ENCODE peak calls at places on chromosomes 7 and 10, in five cellular contexts. I is OCI-LY7, H is HCT116, X is neural progenitor cell, M is PC-3. Y is an unnamed sample. For H3K4me1, the result is how much of the 10 kb centered on the place peaks cover.

GRCh38 chr7:79282882-79283602 is 170.4 kb downstream of the MAGI2 start:
- DNase-seq in X (no peak), H (no peak), I (no peak), M (peak), Y (peak)

GRCh38 chr7:148704189-148704588 is 5.5 kb downstream of the CUL1 start:
- DNase-seq in X (no peak), M (no peak), I (no peak), H (no peak), Y (no peak)

GRCh38 chr7:289209-289755 is 688 bp upstream of the FOXL3 start:
- DNase-seq in H (no peak), M (no peak), X (no peak), I (no peak), Y (no peak)

GRCh38 chr7:11130012-11130411 is 156.3 kb downstream of the PHF14 start:
- DNase-seq in X (no peak), H (no peak), M (no peak), I (no peak), Y (no peak)

GRCh38 chr10:113463777-113464176 is 89.1 kb upstream of the HABP2 start:
- DNase-seq in M (no peak), I (no peak), H (no peak), X (no peak), Y (peak)

GRCh38 chr7:108292541-108292940 is 162.4 kb upstream of the LAMB4 start:
- DNase-seq in X (no peak), H (no peak), M (no peak), I (no peak), Y (no peak)

GRCh38 chr7:7978860-7979259 is 10.3 kb downstream of the GLCCI1 start:
- DNase-seq in I (no peak), X (no peak), M (no peak), H (no peak), Y (no peak)

GRCh38 chr10:132876131-132876860 is 66.1 kb downstream of the CFAP46 start:
- DNase-seq in H (no peak), I (no peak), M (no peak), X (no peak), Y (no peak)

GRCh38 chr7:77244222-77244934 is 44.8 kb upstream of the FGL2 start:
- DNase-seq in H (no peak), I (no peak), M (peak), X (no peak), Y (no peak)

GRCh38 chr7:22867589-22867988 is 44.9 kb upstream of the TOMM7 start:
- DNase-seq in I (no peak), M (no peak), H (no peak), X (no peak), Y (no peak)

GRCh38 chr10:91887075-91887899 is 22.0 kb downstream of the FGFBP3 start:
- DNase-seq in X (peak), I (no peak), M (no peak), H (no peak), Y (peak)

GRCh38 chr10:77977016-77977415 is 50.5 kb upstream of the DLG5 start:
- DNase-seq in I (no peak), H (no peak), M (no peak), X (no peak), Y (no peak)

GRCh38 chr10:98306501-98306900 is 38.5 kb upstream of the LOXL4 start:
- DNase-seq in X (no peak), H (no peak), I (no peak), M (no peak), Y (no peak)

GRCh38 chr10:70652761-70653657 is 19.3 kb upstream of the ADAMTS14 start:
- DNase-seq in H (no peak), X (no peak), I (no peak), M (no peak), Y (peak)

GRCh38 chr10:113993489-113993932 is 50.2 kb upstream of the ADRB1 start:
- DNase-seq in M (no peak), H (no peak), X (no peak), I (no peak), Y (no peak)

GRCh38 chr7:80883188-80884025 is 35.4 kb downstream of the SEMA3C start:
- DNase-seq in X (no peak), H (peak), M (peak), I (no peak), Y (peak)

GRCh38 chr7:18354108-18354507 is 141.4 kb upstream of the HDAC9 start:
- DNase-seq in M (no peak), H (no peak), I (no peak), X (no peak), Y (no peak)

GRCh38 chr7:44286182-44286617 is 39.2 kb downstream of the CAMK2B start:
- DNase-seq in H (no peak), X (no peak), M (no peak), I (no peak), Y (no peak)

GRCh38 chr7:8379264-8379663 is 54.1 kb upstream of the NXPH1 start:
- DNase-seq in H (no peak), M (no peak), I (no peak), X (peak), Y (no peak)

GRCh38 chr10:68330852-68331454 is 911 bp upstream of the HNRNPH3 start:
- DNase-seq in X (peak), M (no peak), H (no peak), I (peak), Y (peak)

GRCh38 chr7:146635200-146636032 is 518.8 kb downstream of the CNTNAP2 start:
- DNase-seq in I (no peak), X (peak), M (peak), H (no peak), Y (no peak)

GRCh38 chr10:75395171-75395954 is 6.2 kb downstream of the ZNF503 start:
- DNase-seq in X (peak), M (peak), H (no peak), I (no peak), Y (peak)

DNA sequence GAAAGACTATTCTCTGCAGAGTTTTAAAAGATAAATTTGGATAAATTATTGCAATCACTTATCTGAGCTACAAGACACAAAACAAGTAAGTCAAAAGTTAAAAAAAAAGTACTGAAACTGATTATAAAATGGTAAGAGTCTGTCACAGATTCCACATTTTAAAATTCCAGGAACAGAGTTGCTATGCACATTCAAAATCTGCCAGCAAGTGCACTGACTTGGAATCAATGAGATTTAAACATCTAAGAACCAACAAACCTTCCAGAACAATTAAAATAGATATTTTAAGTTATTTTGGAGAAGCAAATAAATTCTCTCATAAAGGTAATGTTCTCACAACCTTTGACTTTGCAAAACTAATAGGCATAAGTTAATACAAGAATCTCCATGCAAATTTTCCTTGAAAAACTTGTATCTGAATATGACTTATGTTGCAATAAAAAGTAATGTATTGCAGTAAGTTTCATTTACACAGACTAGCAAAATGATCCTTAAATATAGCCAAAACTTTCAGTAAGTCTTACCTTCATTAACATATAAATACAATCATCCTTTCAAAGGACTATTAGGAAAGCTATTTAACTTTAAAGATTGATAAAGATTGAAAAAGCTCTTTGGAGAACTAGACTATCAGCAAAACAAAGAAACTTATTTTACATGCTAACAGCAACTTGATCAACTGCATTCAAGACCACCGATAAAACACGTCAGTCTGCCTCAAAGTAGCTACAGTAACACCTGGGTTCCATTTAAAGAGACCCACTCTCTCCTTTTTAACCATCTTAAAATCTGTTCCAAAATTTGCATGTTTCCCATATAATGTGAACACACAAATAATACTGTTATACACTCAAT is 4.4 kb downstream of the ETV1 start:
- DNase-seq in M (no peak), H (no peak), X (peak), I (no peak), Y (no peak)
- H3K4me1 ChIP-seq in M (under half), H (under half), X (half or more), I (under half), Y (half or more)

DNA sequence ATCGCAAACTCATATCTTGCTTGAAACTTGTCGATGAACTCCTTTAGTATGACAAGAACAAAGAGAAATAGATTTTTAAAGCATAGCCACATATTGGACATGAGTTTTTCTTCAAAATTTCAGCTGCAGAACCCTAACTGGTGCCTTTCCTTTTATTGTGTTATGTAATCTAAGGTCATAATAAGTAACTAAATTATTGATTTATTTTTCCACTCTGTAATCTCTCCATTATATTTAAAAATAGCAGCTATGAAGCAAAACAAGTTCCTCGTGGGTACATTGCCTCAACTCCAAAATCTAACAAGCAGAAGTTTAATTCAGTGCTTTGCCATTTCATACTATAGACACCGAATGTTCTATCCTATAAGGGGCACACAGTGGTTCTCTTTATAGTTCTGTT is 159.2 kb upstream of the PRSS1 start:
- DNase-seq in H (no peak), I (no peak), X (no peak), M (no peak), Y (no peak)
- TF ChIP-seq EZH2phosphoT487 in H (no peak), I (no peak), X (no peak), M (no peak), Y (no peak)

DNA sequence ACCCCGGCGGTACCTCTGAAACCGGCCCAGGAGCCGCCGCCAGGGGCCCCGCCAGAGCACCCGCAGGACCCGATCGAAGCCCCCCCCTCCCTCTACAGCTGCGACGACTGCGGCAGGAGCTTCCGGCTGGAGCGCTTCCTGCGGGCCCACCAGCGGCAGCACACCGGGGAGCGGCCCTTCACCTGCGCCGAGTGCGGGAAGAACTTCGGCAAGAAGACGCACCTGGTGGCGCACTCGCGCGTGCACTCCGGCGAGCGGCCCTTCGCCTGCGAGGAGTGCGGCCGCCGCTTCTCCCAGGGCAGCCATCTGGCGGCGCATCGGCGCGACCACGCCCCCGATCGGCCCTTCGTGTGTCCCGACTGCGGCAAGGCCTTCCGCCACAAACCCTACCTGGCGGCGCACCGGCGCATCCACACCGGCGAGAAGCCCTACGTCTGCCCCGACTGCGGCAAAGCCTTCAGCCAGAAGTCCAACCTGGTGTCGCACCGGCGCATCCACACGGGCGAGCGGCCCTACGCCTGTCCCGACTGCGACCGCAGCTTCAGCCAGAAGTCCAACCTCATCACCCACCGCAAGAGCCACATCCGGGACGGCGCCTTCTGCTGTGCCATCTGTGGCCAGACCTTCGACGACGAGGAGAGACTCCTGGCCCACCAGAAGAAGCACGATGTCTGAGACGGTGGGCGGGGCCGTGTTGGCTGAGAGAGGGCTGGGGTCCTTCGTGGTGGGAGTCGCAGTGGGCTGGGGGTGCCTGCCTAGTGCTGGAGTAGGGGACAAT is 3.8 kb downstream of the REPIN1 start:
- DNase-seq in H (no peak), M (no peak), X (peak), I (no peak), Y (no peak)
- H3K4me1 ChIP-seq in H (under half), M (under half), X (under half), I (half or more), Y (under half)

GRCh38 chr10:14345262-14345661 is 14.5 kb upstream of the FRMD4A start:
- DNase-seq in M (no peak), H (no peak), X (no peak), I (no peak), Y (no peak)

GRCh38 chr10:14353291-14353913 is 22.7 kb upstream of the FRMD4A start:
- DNase-seq in H (no peak), M (no peak), X (no peak), I (no peak), Y (no peak)

GRCh38 chr10:14350006-14350405 is 19.3 kb upstream of the FRMD4A start:
- DNase-seq in I (no peak), X (no peak), H (no peak), M (no peak), Y (no peak)

GRCh38 chr10:14349081-14349480 is 18.4 kb upstream of the FRMD4A start:
- DNase-seq in X (no peak), I (no peak), M (no peak), H (no peak), Y (no peak)
- TF ChIP-seq EZH2phosphoT487 in X (no peak), I (no peak), M (no peak), H (no peak), Y (no peak)

GRCh38 chr10:71761105-71761511 is 12.2 kb downstream of the VSIR start:
- DNase-seq in H (no peak), X (no peak), M (peak), I (no peak), Y (no peak)
- H3K4me1 ChIP-seq in H (half or more), X (under half), M (under half), I (under half), Y (under half)

DNA sequence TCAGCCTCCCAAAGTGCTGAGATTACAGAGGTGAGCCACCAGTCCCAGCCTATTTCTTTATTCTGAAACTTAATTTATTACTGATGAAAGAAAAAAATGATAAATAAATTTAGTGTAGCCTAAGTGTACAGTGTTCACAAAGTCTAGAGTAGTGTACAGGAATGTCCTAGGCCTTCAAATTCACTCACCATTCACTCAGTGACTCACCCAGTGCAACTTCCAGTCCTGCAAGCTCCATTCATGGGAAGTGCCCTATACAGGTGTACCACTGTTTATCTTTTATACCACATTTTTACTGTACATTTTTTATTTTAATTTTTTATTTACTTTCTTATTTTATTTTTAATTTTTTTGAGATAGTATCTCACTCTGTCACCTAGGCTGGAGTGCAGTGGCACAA is 12.2 kb downstream of the MRLN start:
- DNase-seq in H (no peak), X (no peak), M (peak), I (no peak), Y (no peak)
- TF ChIP-seq EZH2phosphoT487 in H (no peak), X (no peak), M (no peak), I (no peak), Y (no peak)

GRCh38 chr10:95519132-95519487 is 42.1 kb downstream of the SORBS1 start:
- DNase-seq in I (no peak), M (no peak), H (no peak), X (no peak), Y (no peak)

GRCh38 chr10:95530021-95530420 is 31.1 kb downstream of the SORBS1 start:
- DNase-seq in H (no peak), X (no peak), M (no peak), I (no peak), Y (no peak)

GRCh38 chr10:95526066-95526465 is 35.1 kb downstream of the SORBS1 start:
- DNase-seq in H (no peak), X (no peak), M (no peak), I (no peak), Y (no peak)

GRCh38 chr10:95525033-95525418 is 36.1 kb downstream of the SORBS1 start:
- DNase-seq in M (no peak), I (no peak), H (no peak), X (no peak), Y (no peak)

DNA sequence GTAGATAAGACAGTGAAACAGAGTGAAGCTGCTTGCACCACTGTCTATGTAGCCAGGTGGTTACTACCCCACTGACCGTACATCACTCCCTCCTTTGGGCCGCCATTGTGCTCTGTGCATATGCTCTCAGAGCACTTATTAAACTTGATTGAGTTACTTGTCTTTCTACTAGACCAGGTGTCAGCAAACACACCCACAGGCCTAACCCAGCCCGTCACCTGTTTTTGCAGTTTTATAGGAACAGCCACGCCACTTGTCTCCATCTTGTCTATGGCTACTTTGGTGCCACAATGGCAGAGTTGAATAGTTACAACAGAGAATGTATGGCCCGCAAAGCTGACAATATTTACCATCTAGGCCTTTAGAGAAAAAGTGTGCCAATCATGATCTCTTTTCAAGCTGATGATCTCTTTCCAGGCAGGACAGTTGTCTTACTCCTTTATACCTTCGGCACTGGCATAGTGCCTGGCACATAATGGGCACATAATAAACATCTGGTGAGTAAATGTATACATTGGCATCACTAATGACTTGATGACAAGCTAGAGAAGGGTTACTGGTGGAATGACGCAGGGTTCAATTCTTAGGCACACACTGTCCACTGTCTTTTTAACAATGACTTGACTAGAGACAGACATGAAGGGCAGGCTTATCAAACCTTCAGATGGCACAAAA is 36.7 kb downstream of the SORBS1 start:
- DNase-seq in H (no peak), M (no peak), X (no peak), I (no peak), Y (no peak)
- H3K4me1 ChIP-seq in H (under half), M (under half), X (under half), I (under half), Y (under half)

Y was measured in GM23248.